ENCODE peak calls at places on chromosomes 1 and 21, in nine cellular contexts. One of them, this sample, is unnamed.

GRCh38 chr1:201192478-201192804 is 1.8 kb downstream of the IGFN1 start:
- DNase-seq in EH: peak; percentile 27
- DNase-seq in Daoy: no peak
- DNase-seq in endodermal cell: no peak
- DNase-seq in GM04503: no peak
- DNase-seq in AG04449: no peak
- DNase-seq in activated CD4-positive, alpha-beta T cell treated with anti-CD3 and anti-CD28 coated beads, Interleukin-2, amount 50 U/mL, for 1 hour: no peak
- DNase-seq in NCI-H1436: no peak
- DNase-seq in SJSA1: no peak
- DNase-seq in this sample: no peak

GRCh38 chr1:6004412-6005123 is 12.3 kb upstream of the NPHP4 start:
- DNase-seq in Daoy: no peak
- DNase-seq in NCI-H1436: no peak
- DNase-seq in SJSA1: no peak
- DNase-seq in activated CD4-positive, alpha-beta T cell treated with anti-CD3 and anti-CD28 coated beads, Interleukin-2, amount 50 U/mL, for 1 hour: no peak
- DNase-seq in endodermal cell: no peak
- DNase-seq in GM04503: no peak
- DNase-seq in EH: no peak
- DNase-seq in AG04449: no peak
- DNase-seq in this sample: no peak

GRCh38 chr21:31559368-31560119 is 99.9 kb upstream of the SOD1 start:
- DNase-seq in endodermal cell: peak; percentile 100
- DNase-seq in SJSA1: peak; percentile 98
- DNase-seq in Daoy: peak; percentile 100
- DNase-seq in EH: peak; percentile 47
- DNase-seq in GM04503: no peak
- DNase-seq in AG04449: peak; percentile 74
- DNase-seq in activated CD4-positive, alpha-beta T cell treated with anti-CD3 and anti-CD28 coated beads, Interleukin-2, amount 50 U/mL, for 1 hour: peak; percentile 89
- DNase-seq in NCI-H1436: peak; percentile 96
- DNase-seq in this sample: peak; percentile 100

GRCh38 chr1:117363591-117364048 is 3.6 kb upstream of the MAN1A2 start:
- DNase-seq in AG04449: no peak
- DNase-seq in GM04503: no peak
- DNase-seq in activated CD4-positive, alpha-beta T cell treated with anti-CD3 and anti-CD28 coated beads, Interleukin-2, amount 50 U/mL, for 1 hour: no peak
- DNase-seq in EH: no peak
- DNase-seq in endodermal cell: no peak
- DNase-seq in SJSA1: no peak
- DNase-seq in Daoy: no peak
- DNase-seq in NCI-H1436: no peak
- DNase-seq in this sample: no peak

GRCh38 chr1:153389394-153389793 is 1.5 kb downstream of the S100A8 start:
- DNase-seq in Daoy: no peak
- DNase-seq in endodermal cell: no peak
- DNase-seq in GM04503: no peak
- DNase-seq in activated CD4-positive, alpha-beta T cell treated with anti-CD3 and anti-CD28 coated beads, Interleukin-2, amount 50 U/mL, for 1 hour: no peak
- DNase-seq in EH: no peak
- DNase-seq in SJSA1: no peak
- DNase-seq in NCI-H1436: no peak
- DNase-seq in AG04449: no peak
- DNase-seq in this sample: no peak

GRCh38 chr1:5758000-5758858 is 234.0 kb downstream of the NPHP4 start:
- DNase-seq in endodermal cell: no peak
- DNase-seq in EH: no peak
- DNase-seq in GM04503: no peak
- DNase-seq in NCI-H1436: no peak
- DNase-seq in SJSA1: no peak
- DNase-seq in AG04449: no peak
- DNase-seq in activated CD4-positive, alpha-beta T cell treated with anti-CD3 and anti-CD28 coated beads, Interleukin-2, amount 50 U/mL, for 1 hour: no peak
- DNase-seq in Daoy: no peak
- DNase-seq in this sample: no peak

GRCh38 chr21:38789275-38789674 is 16.5 kb upstream of the ETS2 start:
- DNase-seq in activated CD4-positive, alpha-beta T cell treated with anti-CD3 and anti-CD28 coated beads, Interleukin-2, amount 50 U/mL, for 1 hour: no peak
- DNase-seq in GM04503: no peak
- DNase-seq in Daoy: no peak
- DNase-seq in NCI-H1436: no peak
- DNase-seq in SJSA1: no peak
- DNase-seq in endodermal cell: no peak
- DNase-seq in AG04449: no peak
- DNase-seq in EH: no peak
- DNase-seq in this sample: no peak

GRCh38 chr1:161038523-161039153 is at the start of gene TSTD1:
- DNase-seq in EH: no peak
- DNase-seq in GM04503: no peak
- DNase-seq in AG04449: no peak
- DNase-seq in activated CD4-positive, alpha-beta T cell treated with anti-CD3 and anti-CD28 coated beads, Interleukin-2, amount 50 U/mL, for 1 hour: peak; percentile 83
- DNase-seq in endodermal cell: peak; percentile 92
- DNase-seq in Daoy: no peak
- DNase-seq in SJSA1: no peak
- DNase-seq in NCI-H1436: peak; percentile 67
- DNase-seq in this sample: peak; percentile 62

GRCh38 chr21:45858180-45858579 is 123.4 kb upstream of the COL6A1 start:
- DNase-seq in endodermal cell: peak; percentile 42
- DNase-seq in SJSA1: peak; percentile 25
- DNase-seq in Daoy: no peak
- DNase-seq in NCI-H1436: no peak
- DNase-seq in GM04503: no peak
- DNase-seq in AG04449: no peak
- DNase-seq in activated CD4-positive, alpha-beta T cell treated with anti-CD3 and anti-CD28 coated beads, Interleukin-2, amount 50 U/mL, for 1 hour: no peak
- DNase-seq in EH: no peak
- DNase-seq in this sample: no peak

GRCh38 chr1:204366759-204367158 is 7.0 kb upstream of the PLEKHA6 start:
- DNase-seq in endodermal cell: peak; percentile 88
- DNase-seq in GM04503: no peak
- DNase-seq in SJSA1: no peak
- DNase-seq in Daoy: peak; percentile 32
- DNase-seq in EH: no peak
- DNase-seq in AG04449: no peak
- DNase-seq in NCI-H1436: no peak
- DNase-seq in activated CD4-positive, alpha-beta T cell treated with anti-CD3 and anti-CD28 coated beads, Interleukin-2, amount 50 U/mL, for 1 hour: no peak
- DNase-seq in this sample: no peak

GRCh38 chr1:225366552-225366951 is 61.3 kb downstream of the LBR start:
- DNase-seq in EH: no peak
- DNase-seq in GM04503: no peak
- DNase-seq in AG04449: no peak
- DNase-seq in Daoy: no peak
- DNase-seq in SJSA1: no peak
- DNase-seq in activated CD4-positive, alpha-beta T cell treated with anti-CD3 and anti-CD28 coated beads, Interleukin-2, amount 50 U/mL, for 1 hour: no peak
- DNase-seq in NCI-H1436: no peak
- DNase-seq in endodermal cell: no peak
- DNase-seq in this sample: no peak

GRCh38 chr1:21896652-21897532 is 40.2 kb downstream of the HSPG2 start:
- DNase-seq in AG04449: no peak
- DNase-seq in endodermal cell: peak; percentile 71
- DNase-seq in EH: peak; percentile 82
- DNase-seq in Daoy: no peak
- DNase-seq in activated CD4-positive, alpha-beta T cell treated with anti-CD3 and anti-CD28 coated beads, Interleukin-2, amount 50 U/mL, for 1 hour: no peak
- DNase-seq in SJSA1: no peak
- DNase-seq in GM04503: no peak
- DNase-seq in NCI-H1436: no peak
- DNase-seq in this sample: peak; percentile 61

This sample was measured in astrocyte of the hippocampus.